ENCODE peak calls at places on chromosomes 11 and 22, in five cellular contexts. One of them, this sample, is unnamed.
A peak's percentile ranks its signal among the peaks of the same experiment; 100 is the strongest.

GRCh38 chr11:106708348-106708747 is 309.9 kb downstream of the GUCY1A2 start:
- DNase-seq in K562: no peak
- DNase-seq in A549: no peak
- DNase-seq in HepG2: no peak
- DNase-seq in GM12878: no peak
- DNase-seq in this sample: no peak

GRCh38 chr11:11672764-11673163 is 51.0 kb upstream of the GALNT18 start:
- DNase-seq in HepG2: no peak
- DNase-seq in GM12878: no peak
- DNase-seq in K562: no peak
- DNase-seq in A549: no peak
- DNase-seq in this sample: no peak

GRCh38 chr11:69553416-69554357 is 72.2 kb downstream of the LINC01488 start:
- DNase-seq in A549: no peak
- DNase-seq in GM12878: no peak
- DNase-seq in K562: no peak
- DNase-seq in HepG2: no peak
- DNase-seq in this sample: no peak

GRCh38 chr22:49825944-49826602 is 1.6 kb downstream of the BRD1 start:
- DNase-seq in HepG2: peak; percentile 38
- DNase-seq in K562: no peak
- DNase-seq in A549: no peak
- DNase-seq in GM12878: no peak
- DNase-seq in this sample: no peak

GRCh38 chr11:1705121-1706052 is 8.4 kb downstream of the KRTAP5-6 start:
- DNase-seq in K562: no peak
- DNase-seq in GM12878: no peak
- DNase-seq in A549: no peak
- DNase-seq in HepG2: no peak
- DNase-seq in this sample: no peak

GRCh38 chr11:30873924-30874323 is 287.8 kb upstream of the MPPED2 start:
- DNase-seq in K562: no peak
- DNase-seq in HepG2: no peak
- DNase-seq in GM12878: no peak
- DNase-seq in A549: no peak
- DNase-seq in this sample: no peak

GRCh38 chr11:34632105-34632780 is 11.3 kb downstream of the EHF start:
- DNase-seq in GM12878: no peak
- DNase-seq in HepG2: no peak
- DNase-seq in K562: no peak
- DNase-seq in A549: no peak
- DNase-seq in this sample: no peak

GRCh38 chr11:83520849-83521248 is 234.7 kb upstream of the CCDC90B start:
- DNase-seq in GM12878: no peak
- DNase-seq in K562: no peak
- DNase-seq in HepG2: peak; percentile 60
- DNase-seq in A549: no peak
- DNase-seq in this sample: no peak

GRCh38 chr11:48005878-48006277 is 25.5 kb downstream of the PTPRJ start:
- DNase-seq in HepG2: no peak
- DNase-seq in GM12878: no peak
- DNase-seq in A549: no peak
- DNase-seq in K562: no peak
- DNase-seq in this sample: no peak

GRCh38 chr11:6632116-6633073 is 13.2 kb upstream of the TPP1 start:
- DNase-seq in GM12878: no peak
- DNase-seq in K562: no peak
- DNase-seq in A549: no peak
- DNase-seq in HepG2: no peak
- DNase-seq in this sample: no peak

GRCh38 chr11:62713343-62713742 is 5.9 kb downstream of the GNG3 start:
- DNase-seq in GM12878: no peak
- DNase-seq in K562: peak; percentile 44
- DNase-seq in A549: peak; percentile 52
- DNase-seq in HepG2: no peak
- DNase-seq in this sample: no peak

GRCh38 chr11:45675646-45676045 is 10.2 kb upstream of the CHST1 start:
- DNase-seq in A549: no peak
- DNase-seq in K562: no peak
- DNase-seq in GM12878: no peak
- DNase-seq in HepG2: no peak
- DNase-seq in this sample: no peak

GRCh38 chr11:95832763-95833162 is 42.5 kb downstream of the CEP57 start:
- DNase-seq in K562: no peak
- DNase-seq in HepG2: no peak
- DNase-seq in GM12878: no peak
- DNase-seq in A549: no peak
- DNase-seq in this sample: no peak

GRCh38 chr11:71212871-71213559 is 39.4 kb downstream of the SHANK2 start:
- DNase-seq in HepG2: no peak
- DNase-seq in A549: no peak
- DNase-seq in K562: no peak
- DNase-seq in GM12878: no peak
- DNase-seq in this sample: no peak

GRCh38 chr22:20451920-20452319 is 14.3 kb upstream of the SCARF2 start:
- DNase-seq in GM12878: no peak
- DNase-seq in A549: no peak
- DNase-seq in K562: no peak
- DNase-seq in HepG2: no peak
- DNase-seq in this sample: no peak

GRCh38 chr11:73969991-73970800 is 12.4 kb downstream of the UCP2 start:
- DNase-seq in K562: no peak
- DNase-seq in GM12878: no peak
- DNase-seq in A549: no peak
- DNase-seq in HepG2: no peak
- DNase-seq in this sample: no peak

GRCh38 chr11:46947399-46948077 is 11.0 kb downstream of the CSTPP1 start:
- DNase-seq in K562: no peak
- DNase-seq in GM12878: no peak
- DNase-seq in A549: no peak
- DNase-seq in HepG2: no peak
- DNase-seq in this sample: no peak

GRCh38 chr11:3101921-3102640 is 44.9 kb upstream of the CARS1 start:
- DNase-seq in A549: no peak
- DNase-seq in K562: no peak
- DNase-seq in GM12878: no peak
- DNase-seq in HepG2: no peak
- DNase-seq in this sample: peak; percentile 44

GRCh38 chr11:46524201-46524600 is 69.6 kb downstream of the AMBRA1 start:
- DNase-seq in K562: no peak
- DNase-seq in A549: no peak
- DNase-seq in GM12878: no peak
- DNase-seq in HepG2: no peak
- DNase-seq in this sample: no peak

GRCh38 chr22:48800886-48801607 is 1026.6 kb downstream of the BRD1 start:
- DNase-seq in A549: no peak
- DNase-seq in K562: no peak
- DNase-seq in HepG2: no peak
- DNase-seq in GM12878: no peak
- DNase-seq in this sample: no peak

GRCh38 chr11:131980878-131981668 is 610.7 kb downstream of the NTM start:
- DNase-seq in HepG2: no peak
- DNase-seq in K562: no peak
- DNase-seq in GM12878: no peak
- DNase-seq in A549: no peak
- DNase-seq in this sample: no peak

GRCh38 chr11:115267228-115267627 is 237.0 kb downstream of the CADM1 start:
- DNase-seq in HepG2: no peak
- DNase-seq in GM12878: no peak
- DNase-seq in A549: no peak
- DNase-seq in K562: no peak
- DNase-seq in this sample: no peak

GRCh38 chr11:95849087-95849825 is 59.0 kb downstream of the CEP57 start:
- DNase-seq in HepG2: peak; percentile 64
- DNase-seq in GM12878: no peak
- DNase-seq in A549: peak; percentile 8
- DNase-seq in K562: peak; percentile 18
- DNase-seq in this sample: peak; percentile 48

GRCh38 chr11:45093761-45094455 is 52.5 kb upstream of the PRDM11 start:
- DNase-seq in A549: no peak
- DNase-seq in K562: no peak
- DNase-seq in GM12878: no peak
- DNase-seq in HepG2: no peak
- DNase-seq in this sample: no peak

GRCh38 chr11:46446343-46446751 is 54.8 kb upstream of the CHRM4 start:
- DNase-seq in HepG2: no peak
- DNase-seq in GM12878: no peak
- DNase-seq in K562: no peak
- DNase-seq in A549: no peak
- DNase-seq in this sample: no peak

DNA sequence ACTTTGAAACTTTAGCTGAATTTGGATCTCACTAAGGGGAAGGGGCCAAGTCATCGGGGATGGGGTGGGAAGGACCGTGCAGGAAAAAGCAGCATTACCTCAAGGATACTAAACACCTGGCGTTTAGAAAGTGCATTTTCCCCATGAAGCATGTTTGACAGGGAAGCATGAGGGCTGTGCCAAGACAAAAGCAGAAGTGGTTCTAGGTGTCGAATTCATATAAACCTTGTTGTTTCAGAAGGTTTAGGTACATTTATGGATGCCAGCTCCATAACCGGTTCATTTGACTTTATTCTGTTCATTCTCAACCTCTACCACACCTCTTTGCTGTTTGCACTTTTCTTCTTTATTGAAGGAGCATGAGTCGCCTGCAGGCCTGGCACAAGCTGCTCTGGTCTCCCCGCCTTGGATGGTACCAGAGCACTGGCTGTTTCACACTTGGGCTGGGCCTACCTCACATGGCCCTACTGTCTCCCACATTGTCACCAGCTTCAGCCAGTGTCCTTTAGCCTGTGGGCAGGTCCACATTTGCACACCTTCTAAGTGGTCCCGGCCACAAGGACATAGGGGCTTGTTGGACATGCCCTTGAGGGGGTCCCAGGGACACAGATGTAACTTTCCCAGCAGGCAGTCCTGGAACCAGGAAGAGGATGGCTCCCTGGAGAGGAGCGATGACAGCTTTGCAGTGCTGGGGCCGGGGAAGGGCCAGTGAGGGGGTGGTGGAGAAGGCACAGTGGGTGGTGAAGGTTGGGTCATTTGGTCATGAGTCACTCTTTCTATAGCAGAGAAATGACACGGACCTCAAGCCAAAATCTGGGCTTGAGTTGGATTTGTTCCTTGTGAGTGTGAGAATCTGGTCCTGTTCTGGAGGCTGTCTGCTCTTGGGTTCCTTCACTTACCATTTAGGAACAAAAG is 3.2 kb upstream of the ST14 start:
- DNase-seq in HepG2: no peak
- DNase-seq in K562: no peak
- DNase-seq in GM12878: no peak
- DNase-seq in A549: peak; percentile 28
- DNase-seq in this sample: no peak
- TF ChIP-seq HDAC2 in HepG2: no peak
- TF ChIP-seq HDAC2 in K562: no peak
- TF ChIP-seq HDAC2 in GM12878: no peak
- TF ChIP-seq HDAC2 in A549: no peak
- TF ChIP-seq HDAC2 in this sample: no peak

DNA sequence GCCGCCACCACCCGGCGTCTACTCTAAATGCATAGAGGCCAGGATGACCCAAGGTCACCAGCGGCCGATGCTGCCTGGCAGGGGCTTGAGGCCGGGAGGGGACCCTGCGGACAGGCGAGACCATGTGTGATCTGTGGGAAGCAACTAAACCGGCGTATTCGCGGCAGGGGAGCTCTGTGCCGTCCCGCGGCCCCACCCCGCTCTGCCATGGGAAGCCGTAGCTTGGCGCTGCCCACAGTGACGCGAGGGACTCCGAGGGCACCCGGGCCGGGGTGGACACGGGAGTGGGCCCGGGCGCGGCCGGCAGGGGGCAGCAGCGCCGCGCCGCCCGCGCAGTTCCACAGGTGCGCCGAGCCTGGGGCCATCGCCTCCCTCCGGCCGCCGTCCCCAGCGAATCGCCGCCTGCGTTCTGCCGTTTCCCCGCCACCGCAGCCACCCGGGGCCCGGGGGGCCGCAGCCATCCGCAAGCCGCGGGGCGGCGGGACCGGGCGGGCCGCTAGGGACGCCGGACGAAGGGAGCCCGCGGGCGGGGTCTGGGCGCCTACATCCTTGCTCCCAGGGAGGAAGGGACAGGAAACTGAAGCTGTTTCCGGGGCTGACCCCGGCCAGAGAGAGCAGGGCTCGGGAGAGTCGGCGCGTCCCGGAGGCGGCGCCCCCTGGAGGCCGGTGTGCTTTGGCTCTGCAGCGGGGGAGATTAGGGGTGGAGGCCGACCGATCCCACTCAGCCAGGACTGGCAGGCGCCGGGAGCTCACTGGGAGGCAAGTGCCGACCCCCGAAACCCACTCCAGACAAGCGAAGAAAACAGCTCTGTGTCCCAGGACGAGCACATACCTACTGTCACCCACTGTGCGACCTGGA is 12.5 kb upstream of the HDHD5 start:
- DNase-seq in GM12878: no peak
- DNase-seq in A549: peak; percentile 77
- DNase-seq in K562: peak; percentile 96
- DNase-seq in HepG2: peak; percentile 79
- DNase-seq in this sample: peak; percentile 97
- TF ChIP-seq POLR2A in GM12878: peak; percentile 63
- TF ChIP-seq POLR2A in A549: peak; percentile 38
- TF ChIP-seq POLR2A in K562: peak; percentile 65
- TF ChIP-seq POLR2A in HepG2: peak; percentile 37
- TF ChIP-seq POLR2A in this sample: peak; percentile 75

GRCh38 chr11:65854161-65854592 is 3.8 kb downstream of the CFL1 start:
- DNase-seq in K562: no peak
- DNase-seq in GM12878: no peak
- DNase-seq in HepG2: peak; percentile 67
- DNase-seq in A549: no peak
- DNase-seq in this sample: no peak
- TF ChIP-seq EP300 in K562: no peak
- TF ChIP-seq EP300 in GM12878: no peak
- TF ChIP-seq EP300 in HepG2: no peak
- TF ChIP-seq EP300 in A549: no peak
- TF ChIP-seq EP300 in this sample: no peak

GRCh38 chr11:59616396-59616982 is 915 bp upstream of the OSBP start:
- DNase-seq in A549: no peak
- DNase-seq in HepG2: peak; percentile 6
- DNase-seq in GM12878: no peak
- DNase-seq in K562: peak; percentile 73
- DNase-seq in this sample: no peak
- TF ChIP-seq HDAC2 in A549: no peak
- TF ChIP-seq HDAC2 in HepG2: no peak
- TF ChIP-seq HDAC2 in GM12878: no peak
- TF ChIP-seq HDAC2 in K562: no peak
- TF ChIP-seq HDAC2 in this sample: no peak

This sample was measured in H1.